ENCODE peak calls at places on chromosomes 1 and 21, in seven cellular contexts. One of them, this sample, is unnamed.

GRCh38 chr1:22326372-22326915 is 125.2 kb upstream of the ZBTB40 start:
- DNase-seq in GM23338: no peak
- DNase-seq in effector memory CD4-positive, alpha-beta T cell: no peak
- DNase-seq in BE2C: no peak
- DNase-seq in BJ: no peak
- DNase-seq in colonic mucosa: no peak
- DNase-seq in psoas muscle: no peak
- DNase-seq in this sample: no peak

GRCh38 chr21:29376556-29376955 is 77.8 kb downstream of the BACH1 start:
- DNase-seq in GM23338: peak; percentile 80
- DNase-seq in effector memory CD4-positive, alpha-beta T cell: peak; percentile 18
- DNase-seq in BE2C: peak; percentile 63
- DNase-seq in BJ: no peak
- DNase-seq in colonic mucosa: peak; percentile 52
- DNase-seq in psoas muscle: peak; percentile 68
- DNase-seq in this sample: peak; percentile 17

GRCh38 chr1:87684786-87685185 is 356.1 kb downstream of the LMO4 start:
- DNase-seq in GM23338: peak; percentile 11
- DNase-seq in effector memory CD4-positive, alpha-beta T cell: no peak
- DNase-seq in BE2C: no peak
- DNase-seq in BJ: no peak
- DNase-seq in colonic mucosa: no peak
- DNase-seq in psoas muscle: no peak
- DNase-seq in this sample: no peak

GRCh38 chr1:59967141-59967697 is 40.6 kb upstream of the CYP2J2 start:
- DNase-seq in GM23338: no peak
- DNase-seq in effector memory CD4-positive, alpha-beta T cell: no peak
- DNase-seq in BE2C: peak; percentile 67
- DNase-seq in BJ: no peak
- DNase-seq in colonic mucosa: peak; percentile 32
- DNase-seq in psoas muscle: no peak
- DNase-seq in this sample: no peak

GRCh38 chr1:243291287-243291686 is 35.4 kb downstream of the SDCCAG8 start:
- DNase-seq in GM23338: no peak
- DNase-seq in effector memory CD4-positive, alpha-beta T cell: no peak
- DNase-seq in BE2C: no peak
- DNase-seq in BJ: no peak
- DNase-seq in colonic mucosa: no peak
- DNase-seq in psoas muscle: no peak
- DNase-seq in this sample: no peak

GRCh38 chr1:30718636-30719405 is 4.6 kb downstream of the MATN1 start:
- DNase-seq in GM23338: peak; percentile 79
- DNase-seq in effector memory CD4-positive, alpha-beta T cell: peak; percentile 71
- DNase-seq in BE2C: peak; percentile 74
- DNase-seq in BJ: peak; percentile 73
- DNase-seq in colonic mucosa: peak; percentile 88
- DNase-seq in psoas muscle: peak; percentile 90
- DNase-seq in this sample: peak; percentile 78

GRCh38 chr1:230696722-230697432 is 17.0 kb downstream of the AGT start:
- DNase-seq in GM23338: no peak
- DNase-seq in effector memory CD4-positive, alpha-beta T cell: no peak
- DNase-seq in BE2C: no peak
- DNase-seq in BJ: no peak
- DNase-seq in colonic mucosa: no peak
- DNase-seq in psoas muscle: no peak
- DNase-seq in this sample: no peak

GRCh38 chr1:56331207-56331891 is 248.0 kb downstream of the PLPP3 start:
- DNase-seq in GM23338: no peak
- DNase-seq in effector memory CD4-positive, alpha-beta T cell: no peak
- DNase-seq in BE2C: no peak
- DNase-seq in BJ: no peak
- DNase-seq in colonic mucosa: no peak
- DNase-seq in psoas muscle: no peak
- DNase-seq in this sample: no peak

GRCh38 chr1:222370911-222371717 is 176.8 kb downstream of the HHIPL2 start:
- DNase-seq in GM23338: no peak
- DNase-seq in effector memory CD4-positive, alpha-beta T cell: no peak
- DNase-seq in BE2C: no peak
- DNase-seq in BJ: peak; percentile 94
- DNase-seq in colonic mucosa: no peak
- DNase-seq in psoas muscle: no peak
- DNase-seq in this sample: no peak

GRCh38 chr1:46246548-46247432 is 773 bp upstream of the RAD54L start:
- DNase-seq in GM23338: peak; percentile 97
- DNase-seq in effector memory CD4-positive, alpha-beta T cell: no peak
- DNase-seq in BE2C: no peak
- DNase-seq in BJ: peak; percentile 4
- DNase-seq in colonic mucosa: peak; percentile 61
- DNase-seq in psoas muscle: peak; percentile 75
- DNase-seq in this sample: no peak

GRCh38 chr1:161227196-161227871 is 1.5 kb downstream of the TOMM40L start:
- DNase-seq in GM23338: peak; percentile 92
- DNase-seq in effector memory CD4-positive, alpha-beta T cell: peak; percentile 65
- DNase-seq in BE2C: peak; percentile 85
- DNase-seq in BJ: no peak
- DNase-seq in colonic mucosa: peak; percentile 88
- DNase-seq in psoas muscle: peak; percentile 92
- DNase-seq in this sample: peak; percentile 89

GRCh38 chr1:17213433-17214148 is 8.7 kb downstream of the PADI1 start:
- DNase-seq in GM23338: no peak
- DNase-seq in effector memory CD4-positive, alpha-beta T cell: no peak
- DNase-seq in BE2C: no peak
- DNase-seq in BJ: no peak
- DNase-seq in colonic mucosa: no peak
- DNase-seq in psoas muscle: peak; percentile 22
- DNase-seq in this sample: no peak

GRCh38 chr1:229217716-229218115 is 53.2 kb upstream of the RAB4A start:
- DNase-seq in GM23338: no peak
- DNase-seq in effector memory CD4-positive, alpha-beta T cell: no peak
- DNase-seq in BE2C: no peak
- DNase-seq in BJ: no peak
- DNase-seq in colonic mucosa: no peak
- DNase-seq in psoas muscle: no peak
- DNase-seq in this sample: no peak

GRCh38 chr1:204989266-204990058 is 53.5 kb upstream of the CNTN2 start:
- DNase-seq in GM23338: peak; percentile 89
- DNase-seq in effector memory CD4-positive, alpha-beta T cell: peak; percentile 6
- DNase-seq in BE2C: peak; percentile 77
- DNase-seq in BJ: peak; percentile 16
- DNase-seq in colonic mucosa: peak; percentile 51
- DNase-seq in psoas muscle: peak; percentile 83
- DNase-seq in this sample: peak; percentile 7

GRCh38 chr1:210236840-210237409 is 4.3 kb downstream of the SERTAD4 start:
- DNase-seq in GM23338: no peak
- DNase-seq in effector memory CD4-positive, alpha-beta T cell: no peak
- DNase-seq in BE2C: peak; percentile 34
- DNase-seq in BJ: no peak
- DNase-seq in colonic mucosa: no peak
- DNase-seq in psoas muscle: peak; percentile 68
- DNase-seq in this sample: no peak

GRCh38 chr21:33441489-33442477 is 38.0 kb downstream of the TMEM50B start:
- DNase-seq in GM23338: no peak
- DNase-seq in effector memory CD4-positive, alpha-beta T cell: no peak
- DNase-seq in BE2C: peak; percentile 44
- DNase-seq in BJ: peak; percentile 53
- DNase-seq in colonic mucosa: peak; percentile 67
- DNase-seq in psoas muscle: peak; percentile 67
- DNase-seq in this sample: no peak

GRCh38 chr1:3052501-3052900 is 16.5 kb upstream of the PRDM16 start:
- DNase-seq in GM23338: no peak
- DNase-seq in effector memory CD4-positive, alpha-beta T cell: no peak
- DNase-seq in BE2C: no peak
- DNase-seq in BJ: no peak
- DNase-seq in colonic mucosa: no peak
- DNase-seq in psoas muscle: no peak
- DNase-seq in this sample: peak; percentile 43

GRCh38 chr1:57638239-57638638 is 214.4 kb upstream of the DAB1 start:
- DNase-seq in GM23338: no peak
- DNase-seq in effector memory CD4-positive, alpha-beta T cell: no peak
- DNase-seq in BE2C: no peak
- DNase-seq in BJ: no peak
- DNase-seq in colonic mucosa: no peak
- DNase-seq in psoas muscle: no peak
- DNase-seq in this sample: no peak

GRCh38 chr21:38467911-38468310 is 30.4 kb downstream of the ERG start:
- DNase-seq in GM23338: peak; percentile 71
- DNase-seq in effector memory CD4-positive, alpha-beta T cell: no peak
- DNase-seq in BE2C: no peak
- DNase-seq in BJ: no peak
- DNase-seq in colonic mucosa: no peak
- DNase-seq in psoas muscle: no peak
- DNase-seq in this sample: no peak

GRCh38 chr21:15839026-15839425 is 109.2 kb downstream of the USP25 start:
- DNase-seq in GM23338: no peak
- DNase-seq in effector memory CD4-positive, alpha-beta T cell: no peak
- DNase-seq in BE2C: no peak
- DNase-seq in BJ: no peak
- DNase-seq in colonic mucosa: no peak
- DNase-seq in psoas muscle: no peak
- DNase-seq in this sample: no peak

GRCh38 chr1:230568008-230568407 is 74.3 kb upstream of the COG2 start:
- DNase-seq in GM23338: peak; percentile 57
- DNase-seq in effector memory CD4-positive, alpha-beta T cell: no peak
- DNase-seq in BE2C: peak; percentile 32
- DNase-seq in BJ: no peak
- DNase-seq in colonic mucosa: peak; percentile 65
- DNase-seq in psoas muscle: no peak
- DNase-seq in this sample: no peak

GRCh38 chr1:51794868-51795267 is 83.7 kb downstream of the NRDC start:
- DNase-seq in GM23338: no peak
- DNase-seq in effector memory CD4-positive, alpha-beta T cell: no peak
- DNase-seq in BE2C: no peak
- DNase-seq in BJ: no peak
- DNase-seq in colonic mucosa: no peak
- DNase-seq in psoas muscle: no peak
- DNase-seq in this sample: no peak
- H3K36me3 ChIP-seq in GM23338: peaks cover 37% of the 10 kb centered on the region
- H3K36me3 ChIP-seq in effector memory CD4-positive, alpha-beta T cell: peaks cover 65% of the 10 kb centered on the region
- H3K36me3 ChIP-seq in BE2C: peaks cover 11% of the 10 kb centered on the region
- H3K36me3 ChIP-seq in BJ: peaks cover 22% of the 10 kb centered on the region
- H3K36me3 ChIP-seq in colonic mucosa: peaks cover 6% of the 10 kb centered on the region
- H3K36me3 ChIP-seq in psoas muscle: peaks cover 93% of the 10 kb centered on the region
- H3K36me3 ChIP-seq in this sample: peaks cover 78% of the 10 kb centered on the region

GRCh38 chr1:32774464-32774808 is 42.7 kb downstream of the YARS1 start:
- DNase-seq in GM23338: no peak
- DNase-seq in effector memory CD4-positive, alpha-beta T cell: no peak
- DNase-seq in BE2C: no peak
- DNase-seq in BJ: no peak
- DNase-seq in colonic mucosa: no peak
- DNase-seq in psoas muscle: peak; percentile 9
- DNase-seq in this sample: no peak
- H3K36me3 ChIP-seq in GM23338: peaks cover 37% of the 10 kb centered on the region
- H3K36me3 ChIP-seq in effector memory CD4-positive, alpha-beta T cell: peaks cover 22% of the 10 kb centered on the region
- H3K36me3 ChIP-seq in BE2C: peaks cover 28% of the 10 kb centered on the region
- H3K36me3 ChIP-seq in BJ: peaks cover 35% of the 10 kb centered on the region
- H3K36me3 ChIP-seq in colonic mucosa: peaks cover 11% of the 10 kb centered on the region
- H3K36me3 ChIP-seq in psoas muscle: peaks cover 59% of the 10 kb centered on the region
- H3K36me3 ChIP-seq in this sample: peaks cover 6% of the 10 kb centered on the region

GRCh38 chr21:46243325-46243724 is 14.8 kb upstream of the LSS start:
- DNase-seq in GM23338: no peak
- DNase-seq in effector memory CD4-positive, alpha-beta T cell: no peak
- DNase-seq in BE2C: no peak
- DNase-seq in BJ: no peak
- DNase-seq in colonic mucosa: no peak
- DNase-seq in psoas muscle: no peak
- DNase-seq in this sample: no peak
- H3K36me3 ChIP-seq in GM23338: peaks cover 56% of the 10 kb centered on the region
- H3K36me3 ChIP-seq in effector memory CD4-positive, alpha-beta T cell: peaks cover 90% of the 10 kb centered on the region
- H3K36me3 ChIP-seq in BE2C: peaks cover 92% of the 10 kb centered on the region
- H3K36me3 ChIP-seq in BJ: peaks cover 46% of the 10 kb centered on the region
- H3K36me3 ChIP-seq in colonic mucosa: peaks cover 39% of the 10 kb centered on the region
- H3K36me3 ChIP-seq in psoas muscle: peaks cover 100% of the 10 kb centered on the region
- H3K36me3 ChIP-seq in this sample: peaks cover 83% of the 10 kb centered on the region

GRCh38 chr1:171792656-171793055 is 11.2 kb downstream of the METTL13 start:
- DNase-seq in GM23338: no peak
- DNase-seq in effector memory CD4-positive, alpha-beta T cell: no peak
- DNase-seq in BE2C: no peak
- DNase-seq in BJ: no peak
- DNase-seq in colonic mucosa: no peak
- DNase-seq in psoas muscle: no peak
- DNase-seq in this sample: no peak
- H3K36me3 ChIP-seq in GM23338: peaks cover 71% of the 10 kb centered on the region
- H3K36me3 ChIP-seq in effector memory CD4-positive, alpha-beta T cell: peaks cover 86% of the 10 kb centered on the region
- H3K36me3 ChIP-seq in BE2C: peaks cover 91% of the 10 kb centered on the region
- H3K36me3 ChIP-seq in BJ: peaks cover 17% of the 10 kb centered on the region
- H3K36me3 ChIP-seq in colonic mucosa: peaks cover 22% of the 10 kb centered on the region
- H3K36me3 ChIP-seq in psoas muscle: peaks cover 100% of the 10 kb centered on the region
- H3K36me3 ChIP-seq in this sample: peaks cover 70% of the 10 kb centered on the region

GRCh38 chr21:32338209-32338921 is 39.7 kb downstream of the MRAP start:
- DNase-seq in GM23338: no peak
- DNase-seq in effector memory CD4-positive, alpha-beta T cell: no peak
- DNase-seq in BE2C: no peak
- DNase-seq in BJ: no peak
- DNase-seq in colonic mucosa: no peak
- DNase-seq in psoas muscle: no peak
- DNase-seq in this sample: no peak
- H3K36me3 ChIP-seq in GM23338: peaks cover 37% of the 10 kb centered on the region
- H3K36me3 ChIP-seq in effector memory CD4-positive, alpha-beta T cell: peaks cover 77% of the 10 kb centered on the region
- H3K36me3 ChIP-seq in BE2C: peaks cover 71% of the 10 kb centered on the region
- H3K36me3 ChIP-seq in BJ: peaks cover 22% of the 10 kb centered on the region
- H3K36me3 ChIP-seq in colonic mucosa: peaks cover 7% of the 10 kb centered on the region
- H3K36me3 ChIP-seq in psoas muscle: peaks cover 97% of the 10 kb centered on the region
- H3K36me3 ChIP-seq in this sample: peaks cover 49% of the 10 kb centered on the region

GRCh38 chr1:1857096-1857703 is 33.7 kb downstream of the GNB1 start:
- DNase-seq in GM23338: no peak
- DNase-seq in effector memory CD4-positive, alpha-beta T cell: no peak
- DNase-seq in BE2C: no peak
- DNase-seq in BJ: no peak
- DNase-seq in colonic mucosa: no peak
- DNase-seq in psoas muscle: no peak
- DNase-seq in this sample: no peak
- H3K36me3 ChIP-seq in GM23338: no peaks in the 10 kb centered on the region
- H3K36me3 ChIP-seq in effector memory CD4-positive, alpha-beta T cell: no peaks in the 10 kb centered on the region
- H3K36me3 ChIP-seq in BE2C: peaks cover 9% of the 10 kb centered on the region
- H3K36me3 ChIP-seq in BJ: peaks cover 1% of the 10 kb centered on the region
- H3K36me3 ChIP-seq in colonic mucosa: no peaks in the 10 kb centered on the region
- H3K36me3 ChIP-seq in psoas muscle: no peaks in the 10 kb centered on the region
- H3K36me3 ChIP-seq in this sample: peaks cover 3% of the 10 kb centered on the region

GRCh38 chr1:244971524-244972216 is 107.3 kb upstream of the HNRNPU start:
- DNase-seq in GM23338: peak; percentile 30
- DNase-seq in effector memory CD4-positive, alpha-beta T cell: no peak
- DNase-seq in BE2C: no peak
- DNase-seq in BJ: no peak
- DNase-seq in colonic mucosa: no peak
- DNase-seq in psoas muscle: no peak
- DNase-seq in this sample: no peak
- H3K36me3 ChIP-seq in GM23338: no peaks in the 10 kb centered on the region
- H3K36me3 ChIP-seq in effector memory CD4-positive, alpha-beta T cell: no peaks in the 10 kb centered on the region
- H3K36me3 ChIP-seq in BE2C: no peaks in the 10 kb centered on the region
- H3K36me3 ChIP-seq in BJ: no peaks in the 10 kb centered on the region
- H3K36me3 ChIP-seq in colonic mucosa: no peaks in the 10 kb centered on the region
- H3K36me3 ChIP-seq in psoas muscle: no peaks in the 10 kb centered on the region
- H3K36me3 ChIP-seq in this sample: no peaks in the 10 kb centered on the region

This sample was measured in CD8-positive, alpha-beta memory T cell.